ENCODE peak calls at places on chromosome 5, in nine cellular contexts. V is spleen; J is heart left ventricle; P is Peyer's patch; A is endodermal cell; S is RWPE2; L is effector memory CD4-positive, alpha-beta T cell; T is brain microvascular endothelial cell; E is CD4-positive, alpha-beta memory T cell. D is an unnamed sample.
A peak's percentile ranks its signal among the peaks of the same experiment; 100 is the strongest.

GRCh38 chr5:122367445-122367844 is 55.4 kb downstream of the SNCAIP start:
- DNase-seq in V (no peak), J (no peak), P (no peak), A (no peak), S (no peak), L (no peak), T (no peak), E (no peak), D (no peak)

GRCh38 chr5:149489605-149490037 is 61.6 kb downstream of the CSNK1A1 start:
- DNase-seq in V (no peak), J (no peak), P (no peak), A (no peak), S (no peak), L (no peak), T (no peak), E (no peak), D (no peak)

GRCh38 chr5:15601274-15601673 is 101.3 kb downstream of the FBXL7 start:
- DNase-seq in V (no peak), J (no peak), P (no peak), A (no peak), S (no peak), L (no peak), T (no peak), E (no peak), D (no peak)

GRCh38 chr5:133921069-133921468 is 47.4 kb downstream of the C5orf15 start:
- DNase-seq in V (peak; percentile 38), J (no peak), P (no peak), A (no peak), S (no peak), L (no peak), T (no peak), E (no peak), D (no peak)

GRCh38 chr5:102971693-102972293 is 148.1 kb downstream of the GIN1 start:
- DNase-seq in V (no peak), J (no peak), P (no peak), A (no peak), S (no peak), L (no peak), T (no peak), E (no peak), D (no peak)

GRCh38 chr5:130066644-130067043 is 162.4 kb downstream of the CHSY3 start:
- DNase-seq in V (no peak), J (no peak), P (no peak), A (no peak), S (no peak), L (no peak), T (peak; percentile 57), E (no peak), D (no peak)

GRCh38 chr5:129003232-129003631 is 37.9 kb downstream of the SLC27A6 start:
- DNase-seq in V (no peak), J (no peak), P (no peak), A (no peak), S (no peak), L (no peak), T (no peak), E (no peak), D (no peak)

GRCh38 chr5:149887622-149888183 is 56.9 kb downstream of the PDE6A start:
- DNase-seq in V (no peak), J (no peak), P (no peak), A (no peak), S (no peak), L (no peak), T (peak; percentile 97), E (no peak), D (no peak)

GRCh38 chr5:66174338-66174737 is 30.2 kb downstream of the SREK1 start:
- DNase-seq in V (no peak), J (no peak), P (no peak), A (no peak), S (no peak), L (no peak), T (peak; percentile 45), E (no peak), D (no peak)

GRCh38 chr5:66362021-66362420 is 217.9 kb downstream of the SREK1 start:
- DNase-seq in V (no peak), J (no peak), P (no peak), A (peak; percentile 21), S (no peak), L (no peak), T (no peak), E (no peak), D (no peak)

GRCh38 chr5:58188287-58188651 is 271.6 kb downstream of the PLK2 start:
- DNase-seq in V (no peak), J (no peak), P (no peak), A (no peak), S (no peak), L (no peak), T (peak; percentile 82), E (no peak), D (no peak)

GRCh38 chr5:10499776-10500175 is 58.1 kb downstream of the ROPN1L start:
- DNase-seq in V (no peak), J (no peak), P (no peak), A (no peak), S (no peak), L (no peak), T (no peak), E (no peak), D (no peak)

GRCh38 chr5:302951-303350 is 18.6 kb upstream of the AHRR start:
- DNase-seq in V (no peak), J (no peak), P (no peak), A (peak; percentile 14), S (peak; percentile 45), L (no peak), T (no peak), E (no peak), D (no peak)
- H3K27ac ChIP-seq in V (no peak overlapping the region), J (no peak overlapping the region), P (no peak overlapping the region), A (no peak overlapping the region), S (no peak overlapping the region), L (no peak overlapping the region), T (no peak overlapping the region), E (no peak overlapping the region), D (no peak overlapping the region)

GRCh38 chr5:43000198-43000840 is 39.8 kb downstream of the ANXA2R start:
- DNase-seq in V (peak; percentile 76), J (no peak), P (no peak), A (peak; percentile 88), S (no peak), L (no peak), T (no peak), E (no peak), D (no peak)
- H3K27ac ChIP-seq in V (peak overlapping the region; percentile 61), J (peak overlapping the region; percentile 59), P (no peak overlapping the region), A (no peak overlapping the region), S (peak overlapping the region; percentile 17), L (no peak overlapping the region), T (no peak overlapping the region), E (no peak overlapping the region), D (no peak overlapping the region)

DNA sequence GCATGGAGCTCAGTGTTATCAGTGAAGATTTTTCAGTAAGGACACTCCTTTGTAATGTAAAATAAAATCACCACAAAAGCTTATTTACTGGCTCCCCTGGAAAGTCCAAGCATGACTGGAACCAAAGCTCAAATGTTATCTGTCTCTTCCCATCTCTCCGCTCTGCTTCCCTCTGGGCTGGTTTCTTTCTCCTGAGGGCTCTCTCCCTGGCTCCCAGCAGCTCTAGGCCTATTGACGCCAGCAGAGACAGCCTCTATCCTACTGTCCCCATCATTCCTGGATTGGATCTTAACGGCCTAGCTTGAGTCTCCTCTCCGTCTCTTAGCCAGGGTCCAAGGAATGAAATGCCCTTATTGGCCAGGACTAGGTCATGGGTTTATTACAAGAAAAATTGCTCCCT is 86.1 kb downstream of the TMEM167A start:
- DNase-seq in V (no peak), J (no peak), P (no peak), A (no peak), S (no peak), L (no peak), T (no peak), E (no peak), D (no peak)
- H3K27ac ChIP-seq in V (no peak overlapping the region), J (no peak overlapping the region), P (no peak overlapping the region), A (no peak overlapping the region), S (no peak overlapping the region), L (no peak overlapping the region), T (no peak overlapping the region), E (no peak overlapping the region), D (no peak overlapping the region)

DNA sequence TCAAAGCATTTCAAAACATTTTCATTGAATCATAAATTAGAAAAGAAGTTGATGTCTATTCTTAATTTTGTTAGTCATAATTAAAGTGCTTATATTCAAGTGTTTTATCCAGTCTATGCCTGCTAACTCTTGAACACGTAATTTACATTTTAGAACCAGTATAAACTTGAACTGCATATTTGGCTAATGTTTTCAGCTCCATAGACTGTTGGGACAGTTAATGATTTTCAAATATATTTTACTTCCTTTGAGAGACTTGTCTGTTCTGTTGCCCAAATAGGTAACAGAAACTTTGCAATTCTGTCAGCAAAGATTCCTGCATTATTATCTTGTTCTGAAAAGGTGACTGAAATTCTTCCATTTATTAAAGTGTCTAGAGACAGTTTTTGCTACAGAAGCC is 7.8 kb downstream of the ITGA2 start:
- DNase-seq in V (no peak), J (no peak), P (no peak), A (no peak), S (no peak), L (no peak), T (no peak), E (no peak), D (no peak)
- H3K27ac ChIP-seq in V (no peak overlapping the region), J (no peak overlapping the region), P (no peak overlapping the region), A (peak overlapping the region; percentile 77), S (peak overlapping the region; percentile 39), L (no peak overlapping the region), T (no peak overlapping the region), E (no peak overlapping the region), D (peak overlapping the region; percentile 93)